ENCODE peak calls at places on chromosome 7, in seven cellular contexts. U is neuronal stem cell, Q is IMR-90, G is H9, T is trophoblast cell, W is mesendoderm, M is mesenchymal stem cell. K is an unnamed sample.

GRCh38 chr7:31805209-31805818 is 118.3 kb downstream of the PPP1R17 start:
- DNase-seq in U (no peak), Q (no peak), G (no peak), T (no peak), W (no peak), M (peak), K (no peak)

GRCh38 chr7:147541261-147541660 is 1049.3 kb upstream of the C7orf33 start:
- DNase-seq in U (no peak), Q (no peak), G (no peak), T (no peak), W (no peak), M (no peak), K (no peak)

GRCh38 chr7:92916751-92917369 is 80.5 kb upstream of the CDK6 start:
- DNase-seq in U (peak), Q (peak), G (peak), T (peak), W (peak), M (peak), K (no peak)

GRCh38 chr7:79806161-79806734 is 328.4 kb upstream of the GNAI1 start:
- DNase-seq in U (no peak), Q (peak), G (no peak), T (peak), W (no peak), M (peak), K (no peak)

GRCh38 chr7:99409192-99409572 is 413 bp downstream of the BUD31 start:
- DNase-seq in U (no peak), Q (no peak), G (no peak), T (peak), W (peak), M (no peak), K (no peak)

GRCh38 chr7:157867685-157868305 is 531.0 kb downstream of the DNAJB6 start:
- DNase-seq in U (no peak), Q (no peak), G (no peak), T (no peak), W (no peak), M (no peak), K (no peak)

GRCh38 chr7:55538538-55538937 is 33.8 kb downstream of the VOPP1 start:
- DNase-seq in U (no peak), Q (peak), G (no peak), T (peak), W (no peak), M (peak), K (no peak)

GRCh38 chr7:99407849-99408346 is 499 bp downstream of the PDAP1 start:
- DNase-seq in U (no peak), Q (peak), G (no peak), T (peak), W (peak), M (peak), K (no peak)

GRCh38 chr7:66627876-66628360 is 763 bp upstream of the KCTD7 start:
- DNase-seq in U (no peak), Q (no peak), G (no peak), T (peak), W (no peak), M (no peak), K (no peak)

GRCh38 chr7:6650521-6651011 is 13.4 kb downstream of the ZNF316 start:
- DNase-seq in U (no peak), Q (no peak), G (no peak), T (no peak), W (no peak), M (no peak), K (no peak)

GRCh38 chr7:149765399-149766121 is 7.8 kb downstream of the ZNF467 start:
- DNase-seq in U (no peak), Q (no peak), G (peak), T (peak), W (no peak), M (no peak), K (peak)

GRCh38 chr7:56188823-56189346 is 72.7 kb upstream of the NUPR2 start:
- DNase-seq in U (no peak), Q (no peak), G (no peak), T (peak), W (no peak), M (no peak), K (no peak)

GRCh38 chr7:155652156-155653124 is 8.0 kb downstream of the RBM33 start:
- DNase-seq in U (no peak), Q (peak), G (no peak), T (no peak), W (no peak), M (no peak), K (no peak)

GRCh38 chr7:21945374-21946227 is at the start of gene CDCA7L:
- DNase-seq in U (peak), Q (peak), G (peak), T (peak), W (peak), M (peak), K (peak)

GRCh38 chr7:116341222-116341907 is 131.0 kb downstream of the TES start:
- DNase-seq in U (no peak), Q (no peak), G (no peak), T (no peak), W (peak), M (no peak), K (no peak)

GRCh38 chr7:73382938-73383503 is 50.6 kb upstream of the FZD9 start:
- DNase-seq in U (no peak), Q (no peak), G (no peak), T (no peak), W (no peak), M (no peak), K (no peak)

GRCh38 chr7:46296526-46296925 is 375.5 kb upstream of the IGFBP3 start:
- DNase-seq in U (no peak), Q (no peak), G (no peak), T (no peak), W (no peak), M (no peak), K (no peak)

GRCh38 chr7:47301657-47302295 is 280.1 kb downstream of the TNS3 start:
- DNase-seq in U (no peak), Q (no peak), G (no peak), T (no peak), W (no peak), M (no peak), K (no peak)

GRCh38 chr7:139450851-139451250 is 32.6 kb downstream of the KLRG2 start:
- DNase-seq in U (no peak), Q (no peak), G (no peak), T (peak), W (no peak), M (no peak), K (no peak)
- H3K9ac ChIP-seq in U (no peak), Q (no peak), G (no peak), T (no peak), W (no peak), M (no peak), K (no peak)

DNA sequence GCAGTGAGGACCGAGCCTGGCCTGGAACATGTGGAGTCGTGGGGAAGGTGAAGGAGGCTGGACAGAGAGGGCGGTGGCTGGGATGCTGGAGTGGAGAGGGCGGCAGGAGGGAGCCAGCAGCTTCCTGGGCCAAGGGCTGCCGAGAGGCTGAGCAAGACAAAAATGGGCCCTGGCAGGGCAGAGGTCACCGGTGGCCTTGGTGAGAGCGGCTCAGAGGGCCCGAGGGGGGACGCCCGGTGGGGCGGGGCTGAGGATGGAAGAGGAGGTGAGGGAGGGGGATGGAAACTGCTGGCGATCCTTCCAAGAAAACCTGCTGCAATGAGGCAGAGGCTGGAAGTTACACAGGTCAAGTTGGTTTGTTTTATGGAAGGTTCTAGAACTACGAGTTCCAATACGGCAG is 69.5 kb downstream of the ELFN1 start:
- DNase-seq in U (no peak), Q (no peak), G (no peak), T (no peak), W (no peak), M (no peak), K (no peak)
- H2AK5ac ChIP-seq in U (peak), Q (no peak), G (no peak), T (no peak), W (no peak), M (no peak), K (no peak)

GRCh38 chr7:50308301-50309129 is 4.0 kb downstream of the IKZF1 start:
- DNase-seq in U (no peak), Q (no peak), G (no peak), T (no peak), W (no peak), M (no peak), K (no peak)
- H3K9ac ChIP-seq in U (no peak), Q (no peak), G (no peak), T (no peak), W (no peak), M (no peak), K (no peak)

GRCh38 chr7:5303885-5304505 is 21.3 kb downstream of the SLC29A4 start:
- DNase-seq in U (no peak), Q (no peak), G (no peak), T (no peak), W (no peak), M (no peak), K (no peak)
- H2AK5ac ChIP-seq in U (no peak), Q (no peak), G (no peak), T (no peak), W (no peak), M (no peak), K (no peak)

K was measured in H1.